ENCODE peak calls at places on chromosomes 16 and 17, in four cellular contexts. Q is H1, T is GM12878, J is K562. N is an unnamed sample. For H3K27me3, the result is how much of the 10 kb centered on the place peaks cover.

GRCh38 chr16:5845046-5845445 is 747.5 kb upstream of the EEF2KMT start:
- DNase-seq in Q (no peak), T (no peak), J (no peak), N (no peak)

GRCh38 chr17:42526031-42526444 is 10.0 kb upstream of the NAGLU start:
- DNase-seq in Q (no peak), T (no peak), J (no peak), N (peak)

GRCh38 chr16:47924950-47925349 is 230.8 kb downstream of the ABCC12 start:
- DNase-seq in Q (no peak), T (no peak), J (no peak), N (no peak)

GRCh38 chr17:60390881-60391418 is 983 bp downstream of the USP32 start:
- DNase-seq in Q (no peak), T (no peak), J (no peak), N (peak)

GRCh38 chr16:78285437-78285917 is 186.0 kb downstream of the WWOX start:
- DNase-seq in Q (no peak), T (no peak), J (no peak), N (no peak)

GRCh38 chr17:5686246-5686645 is 101.9 kb upstream of the NLRP1 start:
- DNase-seq in Q (no peak), T (no peak), J (no peak), N (no peak)

GRCh38 chr17:37551788-37552187 is 57.4 kb downstream of the SYNRG start:
- DNase-seq in Q (no peak), T (no peak), J (no peak), N (peak)

GRCh38 chr17:49371178-49371834 is 9.3 kb upstream of the ZNF652 start:
- DNase-seq in Q (peak), T (no peak), J (peak), N (no peak)

GRCh38 chr16:24289301-24289700 is 33.2 kb downstream of the CACNG3 start:
- DNase-seq in Q (no peak), T (no peak), J (no peak), N (no peak)

GRCh38 chr17:31550389-31551056 is 159.0 kb downstream of the RAB11FIP4 start:
- DNase-seq in Q (no peak), T (no peak), J (no peak), N (peak)

GRCh38 chr16:72621651-72622050 is 426.3 kb downstream of the ZFHX3 start:
- DNase-seq in Q (no peak), T (no peak), J (no peak), N (peak)

GRCh38 chr16:84486126-84486525 is 18.3 kb downstream of the MEAK7 start:
- DNase-seq in Q (peak), T (no peak), J (no peak), N (no peak)

GRCh38 chr17:70636517-70637133 is 467.3 kb downstream of the KCNJ2 start:
- DNase-seq in Q (no peak), T (no peak), J (peak), N (peak)

GRCh38 chr17:44309472-44309871 is 1.1 kb downstream of the RUNDC3A start:
- DNase-seq in Q (no peak), T (no peak), J (peak), N (no peak)

GRCh38 chr16:83953796-83954576 is 946 bp downstream of the OSGIN1 start:
- DNase-seq in Q (no peak), T (no peak), J (peak), N (peak)

GRCh38 chr16:17070882-17071592 is 399.7 kb downstream of the XYLT1 start:
- DNase-seq in Q (peak), T (peak), J (no peak), N (no peak)

GRCh38 chr17:13986855-13987254 is 82.4 kb upstream of the COX10 start:
- DNase-seq in Q (no peak), T (no peak), J (no peak), N (no peak)

GRCh38 chr16:71645450-71645849 is 19.5 kb downstream of the MARVELD3 start:
- DNase-seq in Q (no peak), T (no peak), J (peak), N (peak)

GRCh38 chr16:6209355-6209930 is 1111.8 kb upstream of the EEF2KMT start:
- DNase-seq in Q (no peak), T (no peak), J (no peak), N (no peak)

GRCh38 chr16:1626776-1627175 is 14.6 kb downstream of the CRAMP1 start:
- DNase-seq in Q (no peak), T (no peak), J (no peak), N (no peak)

GRCh38 chr16:23842137-23842600 is 6.4 kb downstream of the PRKCB start:
- DNase-seq in Q (no peak), T (peak), J (no peak), N (no peak)

DNA sequence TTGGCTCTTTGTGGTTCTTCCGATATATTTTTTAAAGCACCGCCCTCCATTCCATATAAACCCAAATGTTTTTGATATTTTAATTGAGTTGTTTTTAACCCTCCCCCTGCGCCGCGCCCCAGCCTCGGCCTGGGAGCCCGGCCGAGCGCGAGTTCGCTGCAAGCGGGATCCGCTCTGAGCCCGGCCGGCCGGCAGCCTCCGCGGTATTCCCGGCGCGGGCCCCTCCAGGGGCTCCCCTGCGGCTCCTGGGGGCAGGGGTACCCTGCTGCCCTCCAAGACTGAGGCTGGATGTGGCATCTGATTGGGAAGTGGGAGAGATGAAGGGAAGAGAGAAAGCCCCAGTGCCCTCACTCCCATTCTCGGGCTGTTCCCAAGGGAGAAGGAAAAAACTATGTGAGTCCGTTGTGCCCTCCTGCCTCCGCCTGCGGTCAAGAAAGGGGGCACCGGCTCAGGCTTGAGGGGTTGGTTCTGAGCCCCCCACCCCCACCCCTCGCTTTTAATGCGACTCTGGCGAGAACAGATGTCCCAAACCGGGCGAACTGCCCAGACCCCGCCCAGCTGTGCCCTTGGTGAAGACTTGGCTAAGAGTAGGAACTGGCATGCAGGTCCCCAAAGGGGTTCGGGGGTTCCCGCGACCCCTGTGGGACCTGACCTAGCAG is 8.6 kb downstream of the NEUROD2 start:
- DNase-seq in Q (peak), T (no peak), J (no peak), N (no peak)
- H3K27me3 ChIP-seq in Q (half or more), T (under half), J (half or more), N (half or more)

GRCh38 chr17:40442392-40443195 is 656 bp upstream of the IGFBP4 start:
- DNase-seq in Q (no peak), T (no peak), J (peak), N (peak)
- TF ChIP-seq CHD1 in Q (no peak), T (no peak), J (no peak), N (no peak)

DNA sequence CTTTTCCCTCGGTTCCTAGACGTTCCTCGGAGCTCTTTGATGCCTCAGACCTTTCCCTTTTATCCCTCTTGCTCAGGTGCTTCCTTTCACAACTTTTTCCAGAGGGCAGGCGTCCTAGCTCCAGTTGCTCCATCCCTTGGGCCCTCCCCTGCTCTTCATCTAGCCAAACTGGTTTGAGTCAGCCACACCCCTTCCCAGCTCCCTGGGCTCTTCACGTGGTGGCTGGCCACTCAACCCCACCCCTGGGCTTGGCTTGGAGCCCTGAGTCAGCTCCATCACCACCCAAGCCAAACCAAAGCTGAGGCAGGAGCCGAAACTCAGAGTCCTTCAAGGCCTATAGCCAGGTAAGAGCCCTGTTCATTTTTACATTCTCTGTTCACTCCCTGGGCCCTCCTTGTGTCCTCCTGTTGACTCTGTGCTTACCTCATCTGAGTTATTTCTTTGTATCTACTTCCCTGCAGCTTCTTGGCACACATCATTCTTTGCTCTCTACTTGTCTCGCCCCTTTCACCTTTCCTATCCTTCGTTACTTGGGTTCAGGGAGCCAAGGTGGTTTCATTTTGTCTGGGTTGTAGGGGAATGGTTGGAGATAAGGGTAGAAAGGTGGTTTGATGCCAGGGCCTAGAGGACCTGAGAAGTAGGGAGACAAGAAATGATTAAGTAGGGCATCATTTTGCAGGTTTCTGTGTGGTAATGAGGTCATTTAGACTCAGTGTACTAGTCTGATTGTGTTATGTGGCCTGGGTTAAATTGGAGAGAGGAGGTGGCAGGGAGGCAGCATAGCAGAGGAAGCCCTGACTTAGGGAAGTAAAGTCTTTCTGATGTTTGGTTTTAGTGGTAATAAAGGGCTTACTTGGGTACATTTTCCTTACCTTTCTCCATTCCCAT is 7.6 kb upstream of the PHKG2 start:
- DNase-seq in Q (no peak), T (no peak), J (peak), N (peak)
- TF ChIP-seq CEBPB in Q (no peak), T (no peak), J (no peak), N (no peak)

DNA sequence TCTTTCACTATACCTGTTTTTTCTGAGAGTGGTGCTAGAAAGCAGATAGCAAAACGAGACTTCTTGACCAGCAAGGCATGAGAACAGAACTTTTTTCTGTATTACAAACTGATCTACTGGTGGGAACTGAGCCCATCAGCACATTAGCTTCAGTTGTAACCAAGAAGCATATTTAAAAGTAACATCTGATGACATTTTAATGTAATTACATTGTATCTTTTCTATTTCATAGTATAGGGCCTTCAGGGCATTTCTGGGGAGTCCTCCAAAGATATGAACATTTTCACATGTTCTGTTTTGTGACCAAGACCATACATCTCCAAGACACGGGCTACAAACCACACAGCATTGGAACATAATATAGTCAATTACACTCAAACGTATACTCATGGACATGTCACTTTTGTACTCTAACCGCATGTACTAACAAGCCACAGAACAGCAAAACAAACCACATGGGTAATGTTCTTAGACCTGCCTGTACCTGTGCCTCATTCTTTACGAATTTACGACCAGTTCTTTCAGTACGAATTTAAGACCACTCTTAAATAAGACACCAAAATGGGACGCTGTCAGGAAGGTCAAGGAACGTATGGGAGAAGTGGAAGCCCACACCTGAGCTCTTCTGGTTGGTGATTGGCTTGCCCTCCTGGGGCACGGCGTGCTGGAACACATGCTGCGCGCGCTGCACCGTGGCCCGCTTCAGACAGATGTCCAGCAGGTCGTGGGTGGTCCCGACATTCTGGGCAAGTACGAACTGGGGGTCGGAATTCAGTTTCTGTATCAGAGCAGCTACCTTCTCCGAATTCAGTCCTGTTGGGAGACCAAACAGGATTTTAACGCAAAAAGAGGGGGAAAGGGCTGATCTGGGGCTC is 811 bp downstream of the BLMH start:
- DNase-seq in Q (no peak), T (no peak), J (peak), N (peak)
- H3K27me3 ChIP-seq in Q (under half), T (under half), J (under half), N (under half)

DNA sequence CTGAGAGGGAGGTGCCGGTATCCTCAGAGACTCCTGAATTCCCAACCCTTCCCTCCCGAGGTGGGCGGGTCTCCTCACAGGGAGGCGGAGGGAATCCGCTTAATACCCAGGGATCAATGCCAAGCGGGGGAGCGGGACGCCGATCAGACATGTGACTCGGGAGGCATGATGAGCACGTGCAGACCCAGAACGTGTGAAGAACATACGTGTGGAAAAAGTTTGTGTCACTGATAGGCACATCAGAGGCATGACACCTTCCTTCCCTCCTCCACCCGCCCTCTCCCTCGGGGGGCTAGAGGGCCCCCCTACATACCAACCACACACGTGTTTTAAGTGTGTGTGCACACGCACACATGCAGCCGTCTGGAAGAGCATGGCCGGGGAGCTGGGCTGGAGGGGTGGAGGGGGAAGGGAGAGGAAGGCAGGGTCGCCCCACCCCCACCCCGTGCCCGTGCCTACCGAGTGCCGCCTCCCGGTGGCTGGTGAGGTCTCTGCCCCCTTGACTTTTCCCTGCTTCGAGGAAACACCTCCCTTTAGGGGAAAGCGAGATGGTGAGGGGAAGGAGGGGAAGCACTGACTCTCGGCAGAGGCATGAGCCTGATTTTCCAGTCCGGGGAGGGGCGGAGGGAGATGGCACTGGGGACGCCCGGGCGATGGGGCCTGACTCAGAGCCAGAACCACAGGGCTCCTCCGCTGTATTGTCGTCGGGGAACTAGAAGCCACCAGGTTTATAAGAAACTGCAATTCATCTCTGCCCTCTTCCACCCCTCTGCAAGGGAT is 12.1 kb upstream of the TBX21 start:
- DNase-seq in Q (peak), T (no peak), J (no peak), N (no peak)
- TF ChIP-seq CHD1 in Q (no peak), T (no peak), J (no peak), N (no peak)

GRCh38 chr16:63061319-63061718 is 1025.1 kb upstream of the CDH8 start:
- DNase-seq in Q (peak), T (no peak), J (no peak), N (no peak)

GRCh38 chr16:63067141-63067540 is 1030.9 kb upstream of the CDH8 start:
- DNase-seq in Q (no peak), T (no peak), J (no peak), N (no peak)

GRCh38 chr16:63066552-63066951 is 1030.3 kb upstream of the CDH8 start:
- DNase-seq in Q (no peak), T (no peak), J (no peak), N (no peak)
- TF ChIP-seq CEBPB in Q (no peak), T (no peak), J (no peak), N (no peak)

GRCh38 chr16:66240088-66240487 is 126.4 kb upstream of the CDH5 start:
- DNase-seq in Q (no peak), T (no peak), J (no peak), N (no peak)

GRCh38 chr16:66238696-66239095 is 127.8 kb upstream of the CDH5 start:
- DNase-seq in Q (no peak), T (no peak), J (no peak), N (no peak)

GRCh38 chr16:66240565-66240964 is 125.9 kb upstream of the CDH5 start:
- DNase-seq in Q (no peak), T (no peak), J (no peak), N (no peak)

GRCh38 chr16:66240996-66241395 is 125.5 kb upstream of the CDH5 start:
- DNase-seq in Q (no peak), T (no peak), J (no peak), N (no peak)

GRCh38 chr16:66236301-66236700 is 130.2 kb upstream of the CDH5 start:
- DNase-seq in Q (no peak), T (no peak), J (no peak), N (no peak)
- H3K27me3 ChIP-seq in Q (under half), T (under half), J (under half), N (under half)

GRCh38 chr17:57110152-57110542 is 25.1 kb downstream of the AKAP1 start:
- DNase-seq in Q (no peak), T (no peak), J (no peak), N (no peak)

GRCh38 chr17:57107498-57108101 is 22.6 kb downstream of the AKAP1 start:
- DNase-seq in Q (no peak), T (no peak), J (peak), N (peak)

GRCh38 chr17:57109393-57110151 is 24.5 kb downstream of the AKAP1 start:
- DNase-seq in Q (no peak), T (no peak), J (no peak), N (peak)

GRCh38 chr17:57106836-57107497 is 21.9 kb downstream of the AKAP1 start:
- DNase-seq in Q (no peak), T (no peak), J (peak), N (no peak)

DNA sequence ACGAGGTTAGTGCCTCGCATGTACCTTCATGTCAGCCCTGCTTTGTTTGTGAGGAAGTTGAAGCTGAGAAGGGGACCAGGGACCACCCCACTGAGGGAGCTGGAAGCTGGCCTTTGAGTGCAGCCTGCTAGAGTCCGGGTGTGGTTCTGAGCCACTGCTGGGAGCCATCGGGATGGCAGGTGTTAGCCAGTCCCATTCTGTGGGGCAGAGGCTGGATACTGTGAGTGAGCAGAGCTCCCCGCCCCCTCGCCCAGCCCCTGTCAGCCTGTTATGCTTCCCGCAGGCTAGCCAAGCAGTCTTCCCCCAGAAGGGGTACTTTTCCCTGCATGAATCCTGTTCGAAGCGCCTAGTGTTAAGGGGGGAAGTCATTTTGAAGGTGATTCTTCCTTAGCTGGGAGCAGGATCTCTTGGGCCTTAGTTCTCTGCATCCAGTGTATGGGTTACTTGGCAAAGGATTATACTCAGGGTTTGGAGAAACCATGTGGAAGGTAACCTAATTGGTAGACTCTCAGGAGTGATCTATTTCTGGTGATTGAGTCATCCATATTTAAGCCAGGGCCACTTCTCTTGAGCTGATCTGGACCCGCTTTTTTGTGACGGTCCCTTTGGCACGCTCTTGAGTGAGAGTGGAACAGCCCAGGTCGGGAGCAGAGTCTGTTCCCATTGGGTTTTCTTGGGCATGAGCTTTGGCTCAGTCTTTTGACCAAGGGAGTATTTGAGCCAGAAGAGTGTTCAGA is 23.8 kb downstream of the AKAP1 start:
- DNase-seq in Q (no peak), T (no peak), J (no peak), N (no peak)
- TF ChIP-seq CHD1 in Q (no peak), T (no peak), J (no peak), N (no peak)

GRCh38 chr16:74717367-74717766 is 16.7 kb upstream of the MLKL start:
- DNase-seq in Q (no peak), T (no peak), J (no peak), N (no peak)

GRCh38 chr16:74716355-74716754 is 15.7 kb upstream of the MLKL start:
- DNase-seq in Q (no peak), T (no peak), J (no peak), N (no peak)

GRCh38 chr16:74718741-74719610 is 18.3 kb upstream of the MLKL start:
- DNase-seq in Q (no peak), T (no peak), J (no peak), N (no peak)

GRCh38 chr16:74720579-74720978 is 19.9 kb upstream of the MLKL start:
- DNase-seq in Q (no peak), T (no peak), J (no peak), N (no peak)

GRCh38 chr16:74718140-74718539 is 17.5 kb upstream of the MLKL start:
- DNase-seq in Q (no peak), T (no peak), J (no peak), N (no peak)
- TF ChIP-seq CEBPB in Q (no peak), T (no peak), J (no peak), N (no peak)